ENCODE peak calls at places on chromosomes 16 and 17, in ten cellular contexts. K, W, F, L, U, Q, D, B, S and G are unnamed samples.

GRCh38 chr17:82105882-82106696 is 8.1 kb upstream of the FASN start:
- DNase-seq in K (peak), W (peak), F (peak), L (peak), U (peak), Q (peak), D (peak), B (peak), S (peak), G (no peak)

GRCh38 chr17:48439875-48440505 is 10.0 kb upstream of the SKAP1 start:
- DNase-seq in K (no peak), W (no peak), F (no peak), L (no peak), U (peak), Q (no peak), D (peak), B (no peak), S (no peak), G (no peak)

GRCh38 chr17:45127583-45128300 is 4.6 kb downstream of the PLCD3 start:
- DNase-seq in K (no peak), W (peak), F (no peak), L (peak), U (no peak), Q (no peak), D (no peak), B (peak), S (peak), G (no peak)

GRCh38 chr17:40542562-40543411 is 22.5 kb downstream of the CCR7 start:
- DNase-seq in K (peak), W (peak), F (no peak), L (peak), U (no peak), Q (peak), D (peak), B (peak), S (peak), G (peak)

GRCh38 chr17:82412535-82413520 is 5.3 kb upstream of the HEXD start:
- DNase-seq in K (no peak), W (no peak), F (no peak), L (no peak), U (no peak), Q (no peak), D (no peak), B (no peak), S (no peak), G (no peak)

GRCh38 chr17:45973943-45974859 is 24.8 kb upstream of the STH start:
- DNase-seq in K (no peak), W (no peak), F (no peak), L (no peak), U (no peak), Q (no peak), D (no peak), B (no peak), S (no peak), G (no peak)

GRCh38 chr17:40309031-40309937 is at the start of gene RARA:
- DNase-seq in K (peak), W (peak), F (peak), L (no peak), U (no peak), Q (no peak), D (no peak), B (peak), S (no peak), G (peak)

GRCh38 chr16:19853973-19854876 is 30.4 kb downstream of the GPRC5B start:
- DNase-seq in K (no peak), W (no peak), F (no peak), L (no peak), U (no peak), Q (no peak), D (no peak), B (no peak), S (no peak), G (no peak)

GRCh38 chr16:84319146-84319760 is 24.6 kb downstream of the WFDC1 start:
- DNase-seq in K (no peak), W (no peak), F (no peak), L (no peak), U (no peak), Q (no peak), D (no peak), B (no peak), S (no peak), G (no peak)

GRCh38 chr16:1773703-1774455 is 945 bp upstream of the MRPS34 start:
- DNase-seq in K (peak), W (peak), F (no peak), L (no peak), U (no peak), Q (peak), D (no peak), B (no peak), S (peak), G (no peak)

GRCh38 chr16:10966129-10966528 is 21.8 kb downstream of the CLEC16A start:
- DNase-seq in K (no peak), W (no peak), F (no peak), L (no peak), U (no peak), Q (no peak), D (no peak), B (no peak), S (no peak), G (no peak)